ENCODE peak calls at places on chromosomes 2 and 18, in ten cellular contexts. D, V, W, S, R, F, I, A, O and Q are unnamed samples.

GRCh38 chr2:3529316-3530025 is 10.1 kb upstream of the ADI1 start:
- DNase-seq in D (peak), V (no peak), W (no peak), S (no peak), R (no peak), F (no peak), I (no peak), A (no peak), O (no peak), Q (no peak)

GRCh38 chr2:25372405-25373268 is 30.9 kb upstream of the DNMT3A start:
- DNase-seq in D (no peak), V (no peak), W (no peak), S (peak), R (no peak), F (no peak), I (no peak), A (no peak), O (peak), Q (peak)

GRCh38 chr2:106552966-106553365 is 65.8 kb downstream of the CD8B2 start:
- DNase-seq in D (no peak), V (no peak), W (no peak), S (no peak), R (no peak), F (no peak), I (no peak), A (no peak), O (no peak), Q (no peak)

GRCh38 chr2:31069926-31070325 is 68.3 kb downstream of the GALNT14 start:
- DNase-seq in D (no peak), V (no peak), W (no peak), S (no peak), R (no peak), F (no peak), I (no peak), A (no peak), O (no peak), Q (no peak)

GRCh38 chr2:28011322-28011737 is 120.8 kb downstream of the BABAM2 start:
- DNase-seq in D (no peak), V (no peak), W (no peak), S (no peak), R (no peak), F (no peak), I (peak), A (no peak), O (no peak), Q (no peak)

GRCh38 chr2:88210132-88211004 is 40.2 kb downstream of the THNSL2 start:
- DNase-seq in D (no peak), V (no peak), W (no peak), S (no peak), R (no peak), F (no peak), I (peak), A (no peak), O (no peak), Q (no peak)

GRCh38 chr2:215664847-215665525 is 229.1 kb upstream of the FN1 start:
- DNase-seq in D (no peak), V (peak), W (no peak), S (no peak), R (peak), F (no peak), I (peak), A (no peak), O (no peak), Q (no peak)

GRCh38 chr2:5164806-5165525 is 527.2 kb upstream of the SOX11 start:
- DNase-seq in D (no peak), V (no peak), W (no peak), S (no peak), R (no peak), F (no peak), I (no peak), A (no peak), O (no peak), Q (no peak)

GRCh38 chr2:96527990-96528679 is 8.4 kb upstream of the ARID5A start:
- DNase-seq in D (no peak), V (peak), W (no peak), S (no peak), R (no peak), F (peak), I (no peak), A (no peak), O (peak), Q (peak)

GRCh38 chr2:44938287-44939073 is 3.0 kb upstream of the SIX3 start:
- DNase-seq in D (no peak), V (no peak), W (no peak), S (peak), R (peak), F (no peak), I (peak), A (no peak), O (no peak), Q (no peak)

GRCh38 chr18:51196811-51197660 is 445 bp downstream of the MEX3C start:
- DNase-seq in D (no peak), V (no peak), W (peak), S (peak), R (peak), F (peak), I (no peak), A (no peak), O (peak), Q (peak)

GRCh38 chr2:42360493-42360889 is 526 bp downstream of the COX7A2L start:
- DNase-seq in D (no peak), V (no peak), W (no peak), S (no peak), R (no peak), F (no peak), I (no peak), A (no peak), O (no peak), Q (no peak)

GRCh38 chr2:176709541-176709951 is 440.3 kb downstream of the MTX2 start:
- DNase-seq in D (no peak), V (no peak), W (no peak), S (no peak), R (no peak), F (no peak), I (no peak), A (no peak), O (peak), Q (peak)

GRCh38 chr2:28319118-28320008 is 73.3 kb upstream of the FOSL2 start:
- DNase-seq in D (peak), V (no peak), W (no peak), S (no peak), R (no peak), F (no peak), I (peak), A (no peak), O (no peak), Q (no peak)

GRCh38 chr2:24809316-24810007 is 16.2 kb downstream of the CENPO start:
- DNase-seq in D (no peak), V (no peak), W (no peak), S (no peak), R (no peak), F (no peak), I (peak), A (no peak), O (no peak), Q (no peak)

GRCh38 chr18:75189696-75190095 is 19.2 kb downstream of the PTGR3 start:
- DNase-seq in D (no peak), V (no peak), W (no peak), S (no peak), R (no peak), F (no peak), I (no peak), A (no peak), O (no peak), Q (no peak)

GRCh38 chr2:156124458-156124857 is 208.1 kb downstream of the NR4A2 start:
- DNase-seq in D (no peak), V (no peak), W (no peak), S (no peak), R (no peak), F (no peak), I (no peak), A (no peak), O (no peak), Q (no peak)

GRCh38 chr2:191866675-191867506 is 20.0 kb upstream of the CAVIN2 start:
- DNase-seq in D (no peak), V (no peak), W (peak), S (no peak), R (peak), F (no peak), I (peak), A (no peak), O (peak), Q (peak)

DNA sequence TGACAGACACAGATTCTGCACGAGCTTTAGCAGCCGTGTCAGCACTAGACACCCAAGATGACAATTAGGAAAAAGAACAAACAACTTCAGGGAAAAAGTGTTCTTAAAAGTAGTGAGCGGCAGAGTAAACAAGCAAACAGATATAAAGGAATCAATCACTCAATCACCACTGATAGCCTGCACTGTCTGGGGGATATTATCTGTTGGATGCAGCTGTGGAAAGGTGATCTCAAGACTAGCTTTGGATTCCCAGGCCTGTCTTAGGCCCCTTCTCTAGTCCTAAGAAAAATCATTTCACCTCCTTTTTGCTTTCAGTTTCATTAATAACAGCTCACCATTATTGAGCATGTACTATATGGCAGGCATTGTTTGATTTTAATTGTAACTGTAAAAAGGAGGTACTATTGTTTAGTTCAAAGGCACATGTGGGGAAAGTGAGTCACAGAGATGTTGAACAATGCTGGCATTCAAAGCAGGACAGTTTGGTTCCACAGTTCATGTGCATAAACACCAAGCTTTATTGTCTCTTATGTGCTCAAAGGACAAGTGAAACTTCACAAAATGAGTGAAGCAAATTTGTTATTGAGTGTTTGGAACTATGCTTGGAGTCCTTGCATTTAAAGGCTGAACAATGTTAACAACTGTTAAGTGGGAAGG is 147.3 kb upstream of the TCF4 start:
- DNase-seq in D (no peak), V (no peak), W (peak), S (no peak), R (no peak), F (no peak), I (no peak), A (no peak), O (no peak), Q (no peak)
- TF ChIP-seq EP300 in D (no peak), V (no peak), W (peak), S (no peak), R (no peak), F (no peak), I (no peak), A (no peak), O (no peak), Q (no peak)

GRCh38 chr18:77068321-77068841 is 64.2 kb downstream of the MBP start:
- DNase-seq in D (no peak), V (peak), W (no peak), S (no peak), R (no peak), F (no peak), I (no peak), A (no peak), O (no peak), Q (no peak)
- TF ChIP-seq EP300 in D (no peak), V (no peak), W (no peak), S (peak), R (no peak), F (no peak), I (no peak), A (no peak), O (no peak), Q (no peak)

DNA sequence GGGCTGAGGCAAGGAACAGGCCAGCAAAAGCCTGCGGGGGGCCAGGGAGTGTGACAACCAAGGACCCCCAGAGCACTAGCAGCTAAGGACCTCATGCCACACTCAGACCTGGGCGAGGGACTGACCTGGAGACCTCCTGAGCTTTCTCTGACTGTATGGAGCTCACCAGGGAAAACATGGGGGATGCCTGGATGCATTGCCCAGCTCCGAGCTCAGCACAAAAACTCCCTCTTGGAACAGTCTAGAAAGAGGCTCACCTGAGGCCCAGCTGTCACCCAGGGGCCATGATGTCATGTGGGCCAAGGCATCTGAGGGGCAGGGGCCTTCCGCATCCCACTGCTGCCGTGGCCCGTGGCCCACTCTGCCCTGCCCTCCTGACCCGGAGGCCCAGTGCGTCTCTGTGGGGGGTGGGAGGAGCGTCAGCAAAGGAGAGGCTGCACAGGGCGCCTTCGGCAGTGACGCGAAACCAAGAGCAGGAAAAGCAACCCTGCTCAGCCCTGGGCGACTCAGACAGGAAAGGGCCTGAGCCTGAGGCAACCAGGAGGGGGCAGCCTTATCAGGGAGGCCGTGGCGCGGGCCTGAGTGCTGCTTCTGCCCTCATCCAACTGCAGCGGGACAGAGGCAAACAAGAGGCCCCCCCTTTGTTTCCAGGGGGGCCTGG is 57.3 kb upstream of the ALPP start:
- DNase-seq in D (no peak), V (no peak), W (no peak), S (no peak), R (no peak), F (peak), I (no peak), A (no peak), O (peak), Q (no peak)
- TF ChIP-seq EP300 in D (no peak), V (no peak), W (no peak), S (no peak), R (no peak), F (no peak), I (no peak), A (no peak), O (no peak), Q (no peak)

DNA sequence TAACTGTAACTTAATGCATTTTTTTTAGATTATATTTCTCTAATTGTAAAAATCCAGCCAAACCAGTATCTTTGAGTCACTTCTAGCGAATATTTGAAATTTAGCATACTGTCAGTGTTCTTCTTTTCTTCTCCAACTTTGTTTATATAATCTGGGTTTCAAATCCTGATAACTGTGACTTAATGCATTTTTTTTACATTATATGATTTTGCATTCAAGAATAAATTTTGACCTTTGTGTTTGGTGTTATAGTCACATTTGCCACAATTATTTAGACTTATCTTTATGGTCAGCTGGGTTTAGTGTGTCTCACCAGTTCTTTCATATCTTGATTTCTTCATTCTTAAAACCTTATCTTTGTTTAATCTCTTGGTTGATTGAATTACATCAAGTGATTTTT is 345.7 kb downstream of the SLC4A3 start:
- DNase-seq in D (no peak), V (no peak), W (no peak), S (no peak), R (no peak), F (no peak), I (no peak), A (no peak), O (no peak), Q (no peak)
- TF ChIP-seq EP300 in D (no peak), V (no peak), W (no peak), S (no peak), R (no peak), F (no peak), I (no peak), A (no peak), O (no peak), Q (no peak)

DNA sequence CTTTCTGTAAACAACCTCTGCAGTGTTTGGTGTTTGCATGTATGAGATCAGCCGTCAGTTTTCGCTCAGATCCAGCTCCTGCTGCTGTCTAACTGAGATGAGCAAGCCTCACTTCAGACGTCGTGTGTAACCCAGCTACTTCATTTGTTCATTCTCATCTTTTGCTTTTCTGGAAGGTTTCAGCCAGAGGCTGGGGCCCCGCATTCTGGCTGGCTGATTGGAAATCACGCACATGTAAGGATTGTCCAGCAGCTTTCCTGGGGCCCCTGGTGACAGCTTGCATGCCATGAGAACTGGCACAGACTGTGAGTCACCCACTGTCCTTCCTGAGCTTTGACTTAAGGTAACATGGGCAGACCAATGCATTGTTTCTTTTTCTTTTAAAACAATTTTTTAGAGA is 49.0 kb downstream of the LDLRAD4 start:
- DNase-seq in D (no peak), V (no peak), W (no peak), S (no peak), R (no peak), F (no peak), I (no peak), A (no peak), O (no peak), Q (no peak)
- TF ChIP-seq EP300 in D (no peak), V (no peak), W (no peak), S (no peak), R (no peak), F (no peak), I (no peak), A (no peak), O (no peak), Q (no peak)

DNA sequence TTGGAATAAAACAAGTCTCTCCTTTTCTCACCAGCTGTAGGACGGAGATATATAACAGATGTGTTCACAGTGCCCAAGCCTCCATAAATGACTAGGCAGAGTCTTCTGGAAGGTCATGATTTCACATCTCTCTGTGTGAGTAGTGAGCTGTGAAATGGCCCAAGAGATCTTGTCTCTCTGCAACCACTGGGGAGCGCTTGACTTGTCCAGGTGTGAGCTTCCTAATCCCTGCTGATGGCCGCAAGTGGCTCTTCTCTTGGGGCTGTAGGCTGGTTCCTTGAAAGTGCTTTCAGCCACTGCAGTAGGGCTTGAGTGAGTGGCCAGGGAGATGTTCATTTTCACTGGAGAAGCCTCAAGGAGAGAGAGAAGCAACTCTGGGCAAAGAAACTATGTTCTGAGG is 38.1 kb upstream of the OTOS start:
- DNase-seq in D (no peak), V (no peak), W (no peak), S (no peak), R (no peak), F (no peak), I (no peak), A (no peak), O (peak), Q (no peak)
- TF ChIP-seq EP300 in D (no peak), V (no peak), W (no peak), S (no peak), R (no peak), F (no peak), I (no peak), A (no peak), O (no peak), Q (no peak)